ENCODE peak calls at places on chromosomes 12 and 14, in five cellular contexts. C is WERI-Rb-1, L is AG04450, P is heart left ventricle, Z is left ventricle myocardium inferior. O is an unnamed sample.

GRCh38 chr14:90644882-90645281 is 171.3 kb downstream of the TTC7B start:
- DNase-seq in C (no peak), L (peak; percentile 69), P (peak; percentile 51), Z (peak; percentile 54), O (no peak)

GRCh38 chr12:608921-609320 is 54.3 kb downstream of the NINJ2 start:
- DNase-seq in C (no peak), L (no peak), P (peak; percentile 5), Z (no peak), O (no peak)

GRCh38 chr12:91043408-91043807 is 14.4 kb downstream of the KERA start:
- DNase-seq in C (peak; percentile 36), L (no peak), P (no peak), Z (no peak), O (no peak)

GRCh38 chr14:87944987-87945604 is 47.9 kb downstream of the GALC start:
- DNase-seq in C (no peak), L (peak; percentile 34), P (no peak), Z (no peak), O (peak; percentile 4)

GRCh38 chr14:93905623-93906022 is 21.5 kb upstream of the FAM181A start:
- DNase-seq in C (peak; percentile 92), L (no peak), P (no peak), Z (no peak), O (no peak)

GRCh38 chr12:76033116-76034001 is 1.8 kb upstream of the PHLDA1 start:
- DNase-seq in C (no peak), L (no peak), P (no peak), Z (no peak), O (no peak)

GRCh38 chr12:57150400-57150799 is 3.0 kb upstream of the LRP1-AS start:
- DNase-seq in C (no peak), L (no peak), P (no peak), Z (no peak), O (no peak)

GRCh38 chr12:63808631-63809030 is 28.9 kb downstream of the RXYLT1 start:
- DNase-seq in C (no peak), L (no peak), P (no peak), Z (no peak), O (no peak)

GRCh38 chr12:62846506-62846905 is 88.4 kb downstream of the PPM1H start:
- DNase-seq in C (no peak), L (no peak), P (no peak), Z (no peak), O (no peak)

GRCh38 chr12:63944586-63945228 is 100.2 kb downstream of the SRGAP1 start:
- DNase-seq in C (no peak), L (no peak), P (no peak), Z (no peak), O (no peak)

GRCh38 chr14:95184413-95184790 is 27.1 kb upstream of the DICER1 start:
- DNase-seq in C (no peak), L (no peak), P (peak; percentile 68), Z (peak; percentile 52), O (no peak)

GRCh38 chr14:42248131-42248530 is 641.5 kb downstream of the LRFN5 start:
- DNase-seq in C (no peak), L (no peak), P (no peak), Z (no peak), O (no peak)

GRCh38 chr12:122850695-122851350 is 15.6 kb downstream of the HIP1R start:
- DNase-seq in C (no peak), L (no peak), P (no peak), Z (no peak), O (no peak)

DNA sequence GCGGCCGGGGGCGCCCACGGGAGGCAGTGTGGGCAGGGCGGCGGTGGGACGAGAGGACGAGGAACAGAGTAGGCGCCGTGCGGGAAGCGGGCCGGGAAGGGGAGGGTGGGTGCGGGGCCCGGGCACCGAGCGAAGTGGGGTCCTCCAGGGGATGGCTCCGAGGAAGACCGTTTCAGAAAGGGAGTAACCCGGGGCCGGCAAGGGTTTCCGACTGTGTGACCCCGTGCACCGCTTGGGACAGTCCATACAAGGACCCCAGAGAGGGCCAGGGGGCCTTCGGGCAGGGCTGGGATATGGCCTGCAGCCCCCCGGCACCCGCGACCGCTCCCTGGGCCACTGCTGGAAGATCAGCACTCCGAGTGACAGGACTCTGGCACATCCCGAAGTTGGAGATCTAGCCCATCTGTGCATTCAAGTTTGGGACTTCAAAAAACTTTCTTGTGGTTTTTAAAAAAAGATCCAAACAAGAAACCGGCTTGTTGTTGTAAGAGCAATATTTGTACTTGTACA is 448 bp downstream of the TSPAN9 start:
- DNase-seq in C (no peak), L (no peak), P (peak; percentile 60), Z (peak; percentile 47), O (no peak)
- H3K27ac ChIP-seq in C (peak overlapping the region; percentile 40), L (peak overlapping the region; percentile 57), P (peak overlapping the region; percentile 86), Z (peak overlapping the region; percentile 95), O (no peak overlapping the region)

GRCh38 chr12:133181238-133181959 is at the start of gene ZNF268:
- DNase-seq in C (peak; percentile 96), L (peak; percentile 72), P (peak; percentile 94), Z (peak; percentile 91), O (peak; percentile 80)
- H3K9me3 ChIP-seq in C (peaks cover 28% of the 10 kb centered on the region), L (peaks cover 50% of the 10 kb centered on the region), P (peaks cover 36% of the 10 kb centered on the region), Z (peaks cover 82% of the 10 kb centered on the region), O (peaks cover 40% of the 10 kb centered on the region)

GRCh38 chr12:69566603-69567002 is 18.7 kb upstream of the CCT2 start:
- DNase-seq in C (no peak), L (no peak), P (no peak), Z (no peak), O (no peak)
- TF ChIP-seq CTCF in C (peak; percentile 8), L (no peak), P (no peak), Z (no peak), O (no peak)

GRCh38 chr12:10213168-10214130 is 772 bp downstream of the GABARAPL1 start:
- DNase-seq in C (peak; percentile 56), L (peak; percentile 68), P (peak; percentile 86), Z (peak; percentile 74), O (peak; percentile 81)
- H3K27ac ChIP-seq in C (peak overlapping the region; percentile 82), L (peak overlapping the region; percentile 100), P (peak overlapping the region; percentile 98), Z (peak overlapping the region; percentile 99), O (peak overlapping the region; percentile 89)

GRCh38 chr14:82420874-82421273 is 887.2 kb upstream of the SEL1L start:
- DNase-seq in C (no peak), L (no peak), P (no peak), Z (peak; percentile 28), O (no peak)
- H3K9me3 ChIP-seq in C (no peaks in the 10 kb centered on the region), L (peaks cover 13% of the 10 kb centered on the region), P (peaks cover 12% of the 10 kb centered on the region), Z (peaks cover 37% of the 10 kb centered on the region), O (peaks cover 8% of the 10 kb centered on the region)

O was measured in CD4-positive, alpha-beta T cell.